ENCODE peak calls at places on chromosomes 7 and 10, in nine cellular contexts. F is H54, R is heart left ventricle, X is breast epithelium, O is sigmoid colon, S is suprapubic skin, B is K562, Q is IMR-90, W is stomach. L is an unnamed sample.

GRCh38 chr10:26729395-26729794 is 31.9 kb downstream of the PDSS1 start:
- DNase-seq in Q (no peak), S (no peak), F (no peak), B (no peak), W (no peak), R (no peak), O (no peak), X (no peak), L (no peak)

GRCh38 chr7:157691521-157692155 is 354.8 kb downstream of the DNAJB6 start:
- DNase-seq in S (peak), X (no peak), O (peak), F (no peak), B (no peak), Q (no peak), W (no peak), R (no peak), L (peak)

GRCh38 chr10:4241724-4242345 is 456.8 kb upstream of the KLF6 start:
- DNase-seq in B (no peak), F (no peak), O (no peak), X (peak), S (no peak), R (no peak), Q (peak), W (no peak), L (no peak)

GRCh38 chr10:32982293-32982709 is 24.3 kb upstream of the ITGB1 start:
- DNase-seq in Q (peak), B (no peak), F (no peak), W (no peak), O (no peak), R (no peak), X (no peak), S (no peak), L (no peak)

GRCh38 chr7:29454899-29455451 is 108.7 kb upstream of the PRR15 start:
- DNase-seq in R (no peak), B (no peak), O (no peak), S (no peak), X (no peak), W (no peak), F (no peak), Q (no peak), L (no peak)

GRCh38 chr10:61781969-61782403 is 119.3 kb downstream of the CABCOCO1 start:
- DNase-seq in W (no peak), Q (peak), R (no peak), X (no peak), B (peak), S (no peak), O (no peak), F (peak), L (no peak)

GRCh38 chr10:112904000-112904399 is 46.0 kb upstream of the TCF7L2 start:
- DNase-seq in Q (peak), W (no peak), O (no peak), B (no peak), F (peak), R (no peak), X (no peak), S (no peak), L (no peak)

GRCh38 chr7:151623766-151624165 is 104.1 kb upstream of the RHEB start:
- DNase-seq in B (no peak), X (no peak), R (no peak), S (no peak), W (no peak), O (no peak), Q (peak), F (no peak), L (no peak)

GRCh38 chr7:70092314-70093303 is 494.3 kb downstream of the AUTS2 start:
- DNase-seq in S (no peak), Q (peak), B (no peak), R (no peak), F (peak), O (no peak), W (no peak), X (no peak), L (no peak)

GRCh38 chr10:133158437-133158755 is 1.6 kb upstream of the KNDC1 start:
- DNase-seq in B (no peak), S (peak), X (no peak), O (no peak), W (no peak), Q (no peak), F (no peak), R (no peak), L (no peak)

GRCh38 chr7:121689749-121690148 is 183.2 kb upstream of the PTPRZ1 start:
- DNase-seq in B (no peak), X (no peak), O (no peak), Q (no peak), R (no peak), W (no peak), F (no peak), S (no peak), L (no peak)

GRCh38 chr7:23524473-23524872 is 7.3 kb downstream of the TRA2A start:
- DNase-seq in W (no peak), O (no peak), S (no peak), F (no peak), X (no peak), B (no peak), Q (no peak), R (no peak), L (no peak)

GRCh38 chr10:46227571-46228075 is 59.2 kb upstream of the ANTXRL start:
- DNase-seq in B (no peak), S (peak), X (no peak), F (no peak), O (no peak), R (no peak), W (peak), Q (no peak), L (no peak)

GRCh38 chr10:70514591-70514990 is 36.0 kb downstream of the PALD1 start:
- DNase-seq in X (no peak), F (no peak), Q (no peak), S (no peak), O (no peak), W (no peak), B (no peak), R (no peak), L (no peak)
- TF ChIP-seq POLR2A in X (no peak), F (no peak), Q (no peak), S (no peak), O (no peak), W (no peak), B (no peak), R (no peak), L (no peak)

DNA sequence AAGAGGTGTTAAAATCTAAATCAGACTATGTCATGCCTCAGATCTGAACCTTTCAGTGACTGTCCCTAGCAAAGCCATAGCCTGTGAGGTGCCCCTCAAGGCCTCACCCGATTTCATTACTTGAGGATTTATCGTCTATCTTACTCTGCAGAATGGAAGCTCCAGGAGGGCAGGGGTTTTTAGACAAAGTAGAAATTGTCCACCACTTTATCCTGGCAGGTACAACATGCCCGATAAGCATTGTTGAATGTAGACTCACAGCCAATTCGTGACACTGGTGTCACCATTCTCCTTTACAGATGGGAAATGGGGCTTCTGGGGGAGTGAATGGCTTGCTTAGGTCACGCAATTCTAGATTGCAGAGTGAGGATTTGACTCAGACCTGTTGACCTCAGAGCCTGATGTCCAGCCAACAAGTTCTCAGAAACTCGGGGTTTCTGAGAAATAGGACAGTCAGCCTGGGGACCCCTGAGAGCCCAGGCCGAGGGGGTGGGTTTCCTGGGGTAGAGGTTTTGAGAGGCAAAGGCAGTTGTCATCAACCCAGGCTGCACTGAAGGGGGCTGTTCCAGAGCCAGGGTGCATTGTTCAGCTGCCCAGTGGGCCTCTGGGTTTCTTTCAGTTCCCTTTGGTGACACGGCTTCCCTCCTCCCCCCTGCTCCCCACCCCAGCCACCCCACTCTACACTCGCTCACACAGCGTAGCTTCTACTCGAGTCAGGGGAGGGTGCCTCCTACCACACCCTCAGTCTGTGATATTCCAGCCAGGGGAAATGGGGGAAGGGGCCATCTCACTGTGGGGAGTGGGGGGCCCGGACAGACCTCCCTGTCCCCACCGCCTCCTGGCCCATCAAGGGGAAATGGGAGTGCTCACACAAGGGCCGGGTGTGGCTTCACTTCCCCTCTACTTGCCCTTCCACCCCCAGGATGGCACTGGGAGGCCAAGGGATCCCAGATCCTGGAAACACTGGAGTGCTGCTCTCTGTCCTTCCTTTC is 3.1 kb upstream of the IRF5 start:
- DNase-seq in B (no peak), Q (no peak), W (no peak), O (peak), S (peak), X (no peak), R (no peak), F (no peak), L (no peak)
- TF ChIP-seq POLR2A in B (no peak), Q (no peak), W (no peak), O (no peak), S (no peak), X (no peak), R (no peak), F (no peak), L (no peak)

GRCh38 chr10:29736325-29737208 is 101.8 kb upstream of the SVIL start:
- DNase-seq in X (peak), B (no peak), W (peak), S (no peak), F (peak), R (peak), O (peak), Q (peak), L (no peak)

GRCh38 chr10:29734640-29734979 is 99.8 kb upstream of the SVIL start:
- DNase-seq in R (no peak), B (no peak), W (no peak), Q (no peak), X (no peak), F (no peak), S (no peak), O (no peak), L (peak)

GRCh38 chr10:29733323-29733722 is 98.6 kb upstream of the SVIL start:
- DNase-seq in O (peak), S (no peak), X (no peak), F (no peak), R (no peak), B (no peak), Q (no peak), W (no peak), L (no peak)

GRCh38 chr10:29735628-29736324 is 101.0 kb upstream of the SVIL start:
- DNase-seq in B (peak), Q (peak), W (peak), O (peak), F (peak), X (peak), S (peak), R (peak), L (peak)

GRCh38 chr10:29734980-29735627 is 100.3 kb upstream of the SVIL start:
- DNase-seq in O (peak), B (no peak), X (peak), F (peak), W (peak), Q (no peak), R (peak), S (peak), L (peak)
- TF ChIP-seq POLR2A in O (no peak), B (no peak), X (no peak), F (peak), W (no peak), Q (no peak), R (no peak), S (no peak), L (no peak)

GRCh38 chr7:39951943-39952194 is 1.8 kb downstream of the CDK13 start:
- DNase-seq in B (no peak), R (no peak), Q (no peak), F (no peak), O (no peak), W (no peak), S (no peak), X (no peak), L (no peak)

GRCh38 chr7:39952378-39952777 is 2.3 kb downstream of the CDK13 start:
- DNase-seq in O (no peak), R (no peak), X (no peak), W (no peak), F (peak), Q (peak), B (no peak), S (no peak), L (peak)

GRCh38 chr7:39950473-39951155 is 558 bp downstream of the CDK13 start:
- DNase-seq in S (peak), W (peak), B (peak), R (peak), Q (peak), X (peak), F (peak), O (peak), L (peak)

GRCh38 chr7:39949980-39950472 is at the start of gene CDK13:
- DNase-seq in O (peak), R (peak), W (peak), F (peak), B (no peak), S (peak), Q (peak), X (peak), L (peak)

DNA sequence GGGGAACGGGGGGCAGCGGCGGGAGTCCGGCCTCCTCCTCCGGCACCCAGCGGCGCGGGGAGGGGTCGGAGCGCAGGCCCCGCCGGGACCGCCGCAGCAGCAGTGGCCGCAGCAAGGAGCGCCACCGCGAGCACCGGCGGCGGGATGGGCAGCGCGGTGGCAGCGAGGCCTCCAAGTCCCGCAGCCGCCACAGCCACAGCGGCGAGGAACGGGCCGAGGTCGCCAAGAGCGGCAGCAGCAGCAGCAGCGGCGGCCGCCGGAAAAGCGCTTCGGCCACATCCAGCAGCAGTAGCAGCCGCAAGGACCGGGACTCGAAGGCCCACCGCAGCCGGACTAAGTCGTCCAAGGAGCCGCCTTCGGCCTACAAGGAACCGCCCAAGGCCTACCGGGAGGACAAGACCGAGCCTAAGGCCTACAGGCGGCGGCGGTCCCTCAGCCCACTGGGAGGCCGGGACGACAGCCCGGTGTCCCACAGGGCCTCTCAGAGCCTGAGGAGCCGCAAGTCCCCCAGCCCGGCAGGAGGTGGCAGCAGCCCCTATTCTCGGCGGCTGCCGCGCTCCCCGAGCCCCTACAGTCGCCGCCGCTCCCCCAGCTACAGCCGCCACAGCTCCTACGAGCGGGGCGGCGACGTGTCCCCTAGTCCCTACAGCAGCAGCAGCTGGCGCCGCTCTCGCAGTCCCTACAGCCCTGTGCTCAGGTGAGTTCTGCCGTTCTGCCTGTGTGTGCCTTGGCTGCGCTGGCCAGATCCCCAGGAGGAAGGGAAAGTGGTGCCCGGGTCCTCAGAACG is 1.3 kb downstream of the CDK13 start:
- DNase-seq in F (peak), W (peak), R (peak), X (peak), Q (peak), B (peak), S (peak), O (peak), L (peak)
- TF ChIP-seq POLR2A in F (no peak), W (no peak), R (no peak), X (no peak), Q (no peak), B (no peak), S (no peak), O (no peak), L (no peak)

DNA sequence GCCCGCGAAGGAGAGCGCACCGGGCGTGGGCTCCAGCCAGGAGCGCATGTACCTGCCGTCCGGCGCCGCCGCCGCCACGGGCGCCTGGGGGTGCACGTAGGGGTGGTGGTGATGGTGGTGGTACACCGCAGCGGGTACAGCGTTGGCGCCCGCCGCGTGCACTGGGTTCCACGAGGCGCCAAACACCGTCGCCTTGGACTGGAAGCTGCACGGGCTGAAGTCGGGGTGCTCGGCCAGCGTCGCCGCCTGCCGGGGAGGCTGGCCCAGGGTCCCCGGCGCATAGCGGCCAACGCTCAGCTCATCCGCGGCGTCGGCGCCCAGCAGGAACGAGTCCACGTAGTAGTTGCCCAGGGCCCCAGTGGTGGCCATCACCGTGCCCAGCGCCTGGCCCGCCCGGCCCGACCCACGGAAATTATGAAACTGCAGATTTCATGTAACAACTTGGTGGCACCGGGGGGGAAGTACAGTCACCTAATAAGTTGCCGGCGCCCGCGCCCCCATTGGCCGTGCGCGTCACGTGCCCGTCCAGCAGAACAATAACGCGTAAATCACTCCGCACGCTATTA is at the start of gene HOXA9:
- DNase-seq in S (peak), Q (peak), X (peak), F (no peak), W (no peak), R (peak), B (no peak), O (peak), L (no peak)
- TF ChIP-seq POLR2A in S (no peak), Q (no peak), X (no peak), F (peak), W (no peak), R (no peak), B (no peak), O (peak), L (no peak)

GRCh38 chr10:73110345-73110849 is at the start of gene NUDT13:
- DNase-seq in Q (peak), B (peak), F (peak), X (peak), R (no peak), S (no peak), W (peak), O (peak), L (peak)
- TF ChIP-seq POLR2A in Q (no peak), B (no peak), F (peak), X (no peak), R (peak), S (no peak), W (peak), O (no peak), L (peak)

DNA sequence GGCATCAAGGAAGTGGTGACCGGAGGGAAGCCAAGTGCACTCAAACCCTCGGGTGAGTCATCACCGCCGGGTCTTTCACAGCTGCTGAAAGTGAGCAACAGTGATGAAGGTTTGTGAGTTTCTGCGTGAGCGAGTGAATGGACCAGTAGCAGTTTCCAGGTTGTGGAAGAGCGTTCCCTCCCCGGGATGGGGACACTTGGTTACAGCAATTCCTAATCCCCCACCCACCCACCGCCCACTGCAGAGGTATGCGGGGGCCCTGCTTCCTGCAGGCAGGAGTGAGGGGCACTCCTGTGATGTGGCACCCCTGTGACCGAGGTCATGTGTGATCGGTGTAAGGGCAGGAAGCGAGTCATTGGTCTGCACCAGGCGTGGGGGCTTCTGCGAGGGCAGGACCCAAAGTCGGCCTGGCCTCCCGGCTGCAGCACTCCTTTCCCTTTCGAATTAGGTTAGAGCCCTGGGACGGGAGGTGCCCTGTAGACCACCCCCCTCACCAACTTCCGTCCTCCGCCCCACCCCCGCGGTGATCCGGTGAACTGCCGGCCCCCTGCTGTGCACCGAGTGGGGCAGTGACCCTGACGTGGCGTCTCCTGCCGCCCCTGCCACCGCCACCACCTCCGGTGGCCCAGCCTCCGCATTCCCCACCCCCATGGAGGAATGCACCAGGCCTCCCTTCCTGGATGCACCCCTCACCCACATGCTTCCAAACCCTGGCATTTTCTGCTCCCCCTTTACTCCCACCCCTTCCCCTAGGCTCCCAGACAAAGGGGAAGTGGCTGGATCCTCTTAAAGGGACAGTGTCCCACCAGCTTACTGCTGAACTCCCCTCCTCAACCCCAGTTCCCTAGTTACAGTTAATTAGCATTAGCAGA is 10.9 kb downstream of the LIMK1 start:
- DNase-seq in X (peak), Q (peak), S (peak), W (peak), O (peak), B (peak), R (peak), F (peak), L (peak)
- TF ChIP-seq POLR2A in X (no peak), Q (no peak), S (no peak), W (no peak), O (no peak), B (no peak), R (no peak), F (peak), L (no peak)

GRCh38 chr10:129466703-129467345 is at the start of gene MGMT:
- DNase-seq in F (no peak), S (peak), B (peak), Q (peak), X (peak), O (peak), R (peak), W (peak), L (peak)
- TF ChIP-seq POLR2A in F (no peak), S (no peak), B (no peak), Q (peak), X (no peak), O (peak), R (peak), W (no peak), L (peak)

GRCh38 chr10:99329238-99329890 is at the start of gene CNNM1:
- DNase-seq in B (no peak), F (no peak), Q (no peak), R (no peak), X (no peak), W (no peak), O (peak), S (peak), L (no peak)
- TF ChIP-seq POLR2A in B (no peak), F (no peak), Q (no peak), R (no peak), X (no peak), W (no peak), O (no peak), S (no peak), L (no peak)